ENCODE peak calls at places on chromosomes 1 and 21, in five cellular contexts. C, H, E, T and N are unnamed samples.

GRCh38 chr1:228374711-228375577 is 31.7 kb downstream of the TRIM11 start:
- DNase-seq in E (peak; percentile 93), C (peak; percentile 55), T (no peak), H (peak; percentile 52), N (no peak)

GRCh38 chr1:244118087-244118761 is 67.1 kb downstream of the ZBTB18 start:
- DNase-seq in C (no peak), T (no peak), E (no peak), H (no peak), N (no peak)

GRCh38 chr1:247077234-247077633 is 1.4 kb downstream of the ZNF670 start:
- DNase-seq in H (no peak), E (peak; percentile 38), T (no peak), C (no peak), N (no peak)

GRCh38 chr1:18110598-18110939 is 3.0 kb downstream of the IGSF21 start:
- DNase-seq in E (no peak), T (no peak), C (no peak), H (no peak), N (no peak)

GRCh38 chr1:160993544-160993943 is 27.4 kb downstream of the F11R start:
- DNase-seq in E (peak; percentile 77), C (peak; percentile 42), H (no peak), T (no peak), N (no peak)

GRCh38 chr21:42561742-42562141 is 48.1 kb downstream of the SLC37A1 start:
- DNase-seq in T (no peak), H (peak; percentile 44), E (no peak), C (no peak), N (no peak)

GRCh38 chr1:151568626-151569088 is 28.5 kb downstream of the TUFT1 start:
- DNase-seq in H (no peak), T (no peak), C (no peak), E (no peak), N (no peak)

GRCh38 chr21:26388731-26389231 is 184.3 kb downstream of the CYYR1 start:
- DNase-seq in T (no peak), E (peak; percentile 64), H (no peak), C (no peak), N (no peak)

GRCh38 chr1:17569200-17570139 is 30.0 kb downstream of the ARHGEF10L start:
- DNase-seq in T (peak; percentile 60), H (peak; percentile 73), E (peak; percentile 93), C (peak; percentile 63), N (peak; percentile 94)

GRCh38 chr1:24935196-24935526 is 5.1 kb upstream of the RUNX3 start:
- DNase-seq in E (no peak), H (no peak), C (no peak), T (no peak), N (no peak)

GRCh38 chr1:245986404-245987221 is 520.5 kb downstream of the SMYD3 start:
- DNase-seq in T (peak; percentile 52), C (peak; percentile 77), H (peak; percentile 44), E (peak; percentile 72), N (peak; percentile 63)

GRCh38 chr1:21956720-21957552 is 19.8 kb upstream of the HSPG2 start:
- DNase-seq in H (peak; percentile 66), E (no peak), T (peak; percentile 67), C (no peak), N (no peak)

GRCh38 chr1:35573198-35573775 is at the start of gene TFAP2E:
- DNase-seq in E (peak; percentile 85), H (peak; percentile 65), T (no peak), C (no peak), N (peak; percentile 42)